ENCODE peak calls at places on chromosomes 3 and 15, in five cellular contexts. S is cardiac fibroblast; U is lower lobe of right lung; H is activated CD4-positive, alpha-beta T cell treated with anti-CD3 and anti-CD28 coated beads for 1 hour; P is ACHN. C is an unnamed sample.

GRCh38 chr15:100160953-100161352 is 180.8 kb downstream of the ADAMTS17 start:
- DNase-seq in S (no peak), U (no peak), H (no peak), P (no peak), C (no peak)

GRCh38 chr15:98391568-98391967 is 256.8 kb upstream of the IGF1R start:
- DNase-seq in S (no peak), U (no peak), H (no peak), P (no peak), C (no peak)

GRCh38 chr3:56915969-56916586 is 114.3 kb upstream of the ARHGEF3 start:
- DNase-seq in S (no peak), U (peak), H (peak), P (no peak), C (no peak)

GRCh38 chr3:134677987-134678308 is 27.1 kb upstream of the KY start:
- DNase-seq in S (no peak), U (no peak), H (no peak), P (no peak), C (no peak)

GRCh38 chr3:64687781-64688515 is at the start of gene ADAMTS9:
- DNase-seq in S (peak), U (peak), H (no peak), P (peak), C (peak)

GRCh38 chr3:85560088-85560790 is 601.5 kb downstream of the CADM2 start:
- DNase-seq in S (peak), U (no peak), H (no peak), P (no peak), C (peak)

GRCh38 chr15:75356006-75356405 is 9.2 kb downstream of the NEIL1 start:
- DNase-seq in S (no peak), U (no peak), H (no peak), P (no peak), C (no peak)

GRCh38 chr3:138678874-138679392 is 70.4 kb downstream of the FAIM start:
- DNase-seq in S (no peak), U (no peak), H (no peak), P (no peak), C (no peak)

GRCh38 chr3:107752202-107752990 is 229.6 kb downstream of the BBX start:
- DNase-seq in S (peak), U (no peak), H (no peak), P (peak), C (peak)

GRCh38 chr15:72233759-72234158 is 2.8 kb upstream of the PKM start:
- DNase-seq in S (no peak), U (no peak), H (no peak), P (no peak), C (no peak)

GRCh38 chr3:57199895-57200297 is at the start of gene HESX1:
- DNase-seq in S (no peak), U (no peak), H (no peak), P (no peak), C (no peak)

GRCh38 chr15:67997996-67998395 is 56.1 kb upstream of the PIAS1 start:
- DNase-seq in S (peak), U (no peak), H (no peak), P (no peak), C (no peak)

GRCh38 chr3:179149239-179149887 is 1.2 kb downstream of the PIK3CA start:
- DNase-seq in S (peak), U (peak), H (no peak), P (peak), C (peak)

GRCh38 chr15:94125131-94125530 is 106.2 kb upstream of the MCTP2 start:
- DNase-seq in S (peak), U (no peak), H (no peak), P (no peak), C (no peak)

GRCh38 chr15:70266412-70267089 is 168.8 kb upstream of the TLE3 start:
- DNase-seq in S (peak), U (peak), H (no peak), P (no peak), C (no peak)

GRCh38 chr3:95899494-95899893 is 914.9 kb upstream of the EPHA6 start:
- DNase-seq in S (peak), U (no peak), H (no peak), P (no peak), C (no peak)

GRCh38 chr3:68876112-68876713 is 56.1 kb downstream of the TAFA4 start:
- DNase-seq in S (peak), U (no peak), H (no peak), P (peak), C (peak)

GRCh38 chr15:25860885-25861866 is 2.0 kb downstream of the ATP10A start:
- DNase-seq in S (no peak), U (no peak), H (no peak), P (no peak), C (no peak)

GRCh38 chr3:12158387-12159226 is at the start of gene TIMP4:
- DNase-seq in S (peak), U (peak), H (no peak), P (peak), C (no peak)

GRCh38 chr3:123096701-123097100 is 29.9 kb downstream of the PDIA5 start:
- DNase-seq in S (peak), U (no peak), H (no peak), P (no peak), C (no peak)

GRCh38 chr15:72237286-72238224 is 6.6 kb upstream of the PKM start:
- DNase-seq in S (peak), U (peak), H (peak), P (peak), C (peak)